ENCODE peak calls at places on chromosomes 4 and X, in four cellular contexts. H is substantia nigra; Y is NCI-H1105; Z is activated naive CD8-positive, alpha-beta T cell treated with anti-CD3 and anti-CD28 coated beads, Interleukin-2, amount 50 U/mL, for 24 hours. O is an unnamed sample.

GRCh38 chr4:70892086-70892769 is 9.9 kb upstream of the MOB1B start:
- DNase-seq in H (no peak), Y (no peak), Z (no peak), O (no peak)

GRCh38 chr4:14269824-14270223 is 642.3 kb upstream of the BOD1L1 start:
- DNase-seq in H (no peak), Y (no peak), Z (peak), O (no peak)

GRCh38 chr4:134762053-134762452 is 560.5 kb upstream of the PABPC4L start:
- DNase-seq in H (no peak), Y (no peak), Z (no peak), O (no peak)

GRCh38 chrX:53312946-53313745 is 31.8 kb upstream of the IQSEC2 start:
- DNase-seq in H (peak), Y (no peak), Z (peak), O (peak)

GRCh38 chr4:74258949-74259348 is 49.3 kb upstream of the EPGN start:
- DNase-seq in H (no peak), Y (no peak), Z (no peak), O (no peak)

GRCh38 chr4:121989715-121990114 is 37.9 kb upstream of the TRPC3 start:
- DNase-seq in H (no peak), Y (no peak), Z (no peak), O (no peak)

GRCh38 chr4:143424276-143424675 is 87.6 kb downstream of the GAB1 start:
- DNase-seq in H (no peak), Y (no peak), Z (no peak), O (no peak)

GRCh38 chr4:125013891-125014290 is 300.9 kb upstream of the FAT4 start:
- DNase-seq in H (no peak), Y (no peak), Z (no peak), O (no peak)

GRCh38 chr4:110149089-110149488 is 49.3 kb downstream of the ELOVL6 start:
- DNase-seq in H (no peak), Y (no peak), Z (no peak), O (no peak)

GRCh38 chr4:107862658-107863057 is 37.9 kb downstream of the SGMS2 start:
- DNase-seq in H (no peak), Y (no peak), Z (peak), O (no peak)

GRCh38 chr4:76896731-76897521 is 1.0 kb downstream of the SOWAHB start:
- DNase-seq in H (no peak), Y (peak), Z (peak), O (peak)

GRCh38 chr4:38308728-38309315 is 348.6 kb downstream of the PTTG2 start:
- DNase-seq in H (no peak), Y (no peak), Z (no peak), O (no peak)

GRCh38 chrX:118904664-118905063 is 69.8 kb upstream of the LONRF3 start:
- DNase-seq in H (no peak), Y (no peak), Z (no peak), O (no peak)

GRCh38 chrX:39261446-39262147 is 460.3 kb downstream of the MID1IP1 start:
- DNase-seq in H (no peak), Y (peak), Z (no peak), O (no peak)

GRCh38 chrX:46865281-46865680 is 28.4 kb downstream of the RP2 start:
- DNase-seq in H (no peak), Y (no peak), Z (no peak), O (no peak)

GRCh38 chr4:164383187-164384181 is 370.4 kb upstream of the SMIM31 start:
- DNase-seq in H (peak), Y (peak), Z (peak), O (no peak)

O was measured in activated B cell treated with CpG ODN at 0.5 μM for 24 hours.